ENCODE peak calls at places on chromosomes 3 and 15, in four cellular contexts. W is brain microvascular endothelial cell, X is sigmoid colon, Q is breast epithelium. Z is an unnamed sample.

GRCh38 chr15:51076898-51077564 is 17.7 kb downstream of the TNFAIP8L3 start:
- DNase-seq in W (peak; percentile 30), X (peak; percentile 69), Q (no peak), Z (no peak)

GRCh38 chr15:56325186-56325585 is 40.0 kb upstream of the TEX9 start:
- DNase-seq in W (no peak), X (no peak), Q (no peak), Z (no peak)

GRCh38 chr3:185981621-185982020 is 43.8 kb upstream of the TRA2B start:
- DNase-seq in W (no peak), X (no peak), Q (no peak), Z (no peak)

GRCh38 chr15:59828262-59828661 is 139.1 kb upstream of the BNIP2 start:
- DNase-seq in W (no peak), X (no peak), Q (no peak), Z (no peak)

GRCh38 chr15:82942691-82943090 is 9.8 kb downstream of the HOMER2 start:
- DNase-seq in W (no peak), X (no peak), Q (peak; percentile 88), Z (no peak)

GRCh38 chr15:72306211-72306785 is 13.7 kb downstream of the CELF6 start:
- DNase-seq in W (peak; percentile 12), X (peak; percentile 57), Q (no peak), Z (no peak)

GRCh38 chr3:100789582-100789981 is 80.3 kb downstream of the TFG start:
- DNase-seq in W (no peak), X (no peak), Q (no peak), Z (no peak)

GRCh38 chr15:68487087-68487843 is 55.3 kb upstream of the ITGA11 start:
- DNase-seq in W (peak; percentile 60), X (no peak), Q (no peak), Z (no peak)

GRCh38 chr3:37770938-37771918 is 90.5 kb upstream of the CTDSPL start:
- DNase-seq in W (peak; percentile 18), X (no peak), Q (no peak), Z (no peak)

GRCh38 chr15:73050561-73051297 is 1.5 kb upstream of the NEO1 start:
- DNase-seq in W (no peak), X (no peak), Q (no peak), Z (no peak)

GRCh38 chr3:138042043-138042442 is 32.1 kb downstream of the CLDN18 start:
- DNase-seq in W (peak; percentile 83), X (no peak), Q (no peak), Z (peak; percentile 66)

GRCh38 chr3:139020868-139021234 is at the start of gene PRR23B:
- DNase-seq in W (no peak), X (no peak), Q (no peak), Z (no peak)

GRCh38 chr3:55518451-55518850 is 31.3 kb upstream of the WNT5A start:
- DNase-seq in W (no peak), X (no peak), Q (no peak), Z (no peak)

GRCh38 chr3:55512586-55513343 is 25.7 kb upstream of the WNT5A start:
- DNase-seq in W (no peak), X (no peak), Q (no peak), Z (no peak)

GRCh38 chr3:55514962-55515361 is 27.9 kb upstream of the WNT5A start:
- DNase-seq in W (no peak), X (no peak), Q (no peak), Z (no peak)

GRCh38 chr3:55516391-55517030 is 29.4 kb upstream of the WNT5A start:
- DNase-seq in W (no peak), X (no peak), Q (no peak), Z (no peak)

GRCh38 chr3:55515550-55516246 is 28.6 kb upstream of the WNT5A start:
- DNase-seq in W (no peak), X (no peak), Q (no peak), Z (no peak)
- H3K4me3 ChIP-seq in W (no peak overlapping the region), X (no peak overlapping the region), Q (no peak overlapping the region), Z (no peak overlapping the region)

GRCh38 chr3:153166206-153166605 is 4.2 kb downstream of the RAP2B start:
- DNase-seq in W (peak; percentile 26), X (no peak), Q (no peak), Z (no peak)
- H3K4me3 ChIP-seq in W (peak overlapping the region; percentile 95), X (peak overlapping the region; percentile 2), Q (no peak overlapping the region), Z (peak overlapping the region; percentile 78)

DNA sequence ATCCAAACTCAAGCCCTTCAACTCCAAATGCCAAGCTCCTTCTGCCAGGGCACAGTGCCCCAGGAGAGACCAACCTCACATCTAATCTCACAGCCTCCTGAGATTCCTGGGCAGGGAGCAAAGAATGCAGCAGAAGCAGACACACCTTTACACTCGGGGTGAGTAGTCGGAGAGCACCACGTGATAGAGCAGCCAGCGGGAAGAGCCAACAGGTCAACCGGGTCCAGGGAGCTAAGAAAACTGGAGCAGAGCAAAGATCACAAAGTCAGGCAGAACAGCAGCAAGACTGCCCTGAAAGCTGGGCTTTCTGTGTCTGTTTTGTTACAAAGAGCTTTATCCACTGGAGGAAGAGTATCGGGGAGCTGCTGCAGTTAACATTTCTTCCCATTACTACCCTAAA is 4.2 kb downstream of the B3GALNT1 start:
- DNase-seq in W (no peak), X (no peak), Q (no peak), Z (no peak)
- H3K4me3 ChIP-seq in W (no peak overlapping the region), X (no peak overlapping the region), Q (no peak overlapping the region), Z (no peak overlapping the region)

GRCh38 chr3:15520804-15521572 is 518 bp downstream of the COLQ start:
- DNase-seq in W (no peak), X (no peak), Q (no peak), Z (no peak)
- H3K4me3 ChIP-seq in W (no peak overlapping the region), X (no peak overlapping the region), Q (no peak overlapping the region), Z (no peak overlapping the region)

GRCh38 chr15:40239671-40240618 is 1.1 kb downstream of the PAK6 start:
- DNase-seq in W (no peak), X (peak; percentile 63), Q (no peak), Z (no peak)
- H3K4me3 ChIP-seq in W (no peak overlapping the region), X (no peak overlapping the region), Q (peak overlapping the region; percentile 48), Z (no peak overlapping the region)

GRCh38 chr3:180698760-180699270 is 19.5 kb upstream of the CCDC39 start:
- DNase-seq in W (no peak), X (no peak), Q (no peak), Z (no peak)
- H3K4me3 ChIP-seq in W (no peak overlapping the region), X (no peak overlapping the region), Q (no peak overlapping the region), Z (no peak overlapping the region)

DNA sequence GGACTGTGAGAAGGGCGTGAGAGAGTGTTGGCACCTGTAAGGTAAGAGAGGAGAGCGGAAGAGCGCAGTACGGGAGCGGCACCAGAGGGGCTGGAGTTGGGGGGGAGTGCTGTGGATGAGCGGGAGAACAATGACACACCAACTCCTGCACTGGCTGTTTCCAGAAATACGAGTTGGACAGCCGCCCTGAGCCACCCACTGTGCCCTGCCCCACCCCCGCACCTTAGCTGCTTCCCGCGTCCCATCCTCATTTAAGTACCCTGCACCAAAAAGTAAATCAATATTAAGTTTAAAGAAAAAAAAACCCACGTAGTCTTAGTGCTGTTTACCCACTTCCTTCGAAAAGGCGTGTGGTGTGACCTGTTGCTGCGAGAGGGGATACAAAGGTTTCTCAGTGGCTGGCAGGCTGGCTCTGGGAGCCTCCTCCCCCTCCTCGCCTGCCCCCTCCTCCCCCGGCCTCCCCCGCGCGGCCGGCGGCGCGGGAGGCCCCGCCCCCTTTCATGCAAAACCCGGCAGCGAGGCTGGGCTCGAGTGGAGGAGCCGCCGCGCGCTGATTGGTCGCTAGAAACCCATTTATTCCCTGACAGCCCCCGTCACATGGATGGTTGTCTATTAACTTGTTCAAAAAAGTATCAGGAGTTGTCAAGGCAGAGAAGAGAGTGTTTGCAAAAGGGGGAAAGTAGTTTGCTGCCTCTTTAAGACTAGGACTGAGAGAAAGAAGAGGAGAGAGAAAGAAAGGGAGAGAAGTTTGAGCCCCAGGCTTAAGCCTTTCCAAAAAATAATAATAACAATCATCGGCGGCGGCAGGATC is at the start of gene SOX2:
- DNase-seq in W (no peak), X (peak; percentile 79), Q (no peak), Z (no peak)
- H3K4me3 ChIP-seq in W (peak within 1 kb of the TSS; percentile 48), X (peak within 1 kb of the TSS; percentile 38), Q (peak within 1 kb of the TSS; percentile 34), Z (peak within 1 kb of the TSS; percentile 36)

GRCh38 chr15:45705510-45706473 is 71.0 kb downstream of the SQOR start:
- DNase-seq in W (peak; percentile 77), X (peak; percentile 91), Q (peak; percentile 79), Z (peak; percentile 42)

GRCh38 chr15:45704329-45705249 is 69.8 kb downstream of the SQOR start:
- DNase-seq in W (peak; percentile 20), X (peak; percentile 67), Q (no peak), Z (no peak)

GRCh38 chr15:45701108-45701507 is 66.3 kb downstream of the SQOR start:
- DNase-seq in W (no peak), X (no peak), Q (no peak), Z (no peak)

GRCh38 chr15:45702041-45702440 is 67.2 kb downstream of the SQOR start:
- DNase-seq in W (no peak), X (no peak), Q (no peak), Z (no peak)

DNA sequence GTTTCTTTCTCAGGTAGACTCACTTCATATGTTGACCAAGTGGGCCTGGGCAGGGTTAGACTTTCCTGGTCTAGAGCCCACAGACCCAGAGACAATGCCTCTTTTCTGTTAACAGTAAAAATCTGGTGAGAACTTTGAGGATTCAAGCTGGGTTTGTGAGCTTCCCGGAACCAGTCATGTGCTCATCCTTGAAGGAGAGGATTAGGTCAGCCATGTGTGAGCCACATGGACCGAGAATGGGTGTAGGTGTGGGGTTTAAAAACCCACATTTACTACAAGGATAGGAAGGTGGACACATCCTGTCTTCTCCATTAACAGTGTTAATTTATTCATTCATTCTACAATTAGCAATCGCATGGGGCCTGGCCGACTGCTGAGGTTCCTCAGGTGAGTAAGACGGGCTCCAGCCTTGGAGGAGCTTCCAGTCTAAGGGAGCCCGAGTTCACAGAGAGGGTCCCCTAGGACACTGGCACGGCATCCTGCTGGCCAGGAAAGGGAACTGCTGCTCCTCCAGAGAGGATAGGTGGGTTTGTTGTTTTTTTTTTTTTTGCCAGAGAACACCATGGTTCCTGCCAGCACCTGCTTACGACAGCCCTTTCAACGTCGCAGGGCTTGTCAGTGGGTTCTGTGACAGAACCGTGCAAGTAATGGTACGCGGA is 69.0 kb downstream of the SQOR start:
- DNase-seq in W (no peak), X (no peak), Q (no peak), Z (no peak)
- H3K4me3 ChIP-seq in W (peak overlapping the region; percentile 59), X (peak overlapping the region; percentile 53), Q (peak overlapping the region; percentile 47), Z (peak overlapping the region; percentile 52)